ENCODE peak calls at places on chromosomes 12 and 14, in nine cellular contexts. L is CD4-positive, alpha-beta T cell; V is RWPE1; D is Caco-2; C is ovary; A is neural crest cell; N is uterus; E is left lung; W is HFFc6. K is an unnamed sample.

GRCh38 chr12:65449400-65449799 is 170.9 kb downstream of the MSRB3 start:
- DNase-seq in L (no peak), D (no peak), C (no peak), N (no peak), V (peak; percentile 58), A (no peak), W (peak; percentile 33), E (no peak), K (no peak)

GRCh38 chr12:124381454-124382207 is 86.7 kb downstream of the RFLNA start:
- DNase-seq in E (peak; percentile 93), W (peak; percentile 78), D (peak; percentile 51), L (no peak), C (peak; percentile 96), V (peak; percentile 75), N (peak; percentile 92), A (no peak), K (no peak)

GRCh38 chr12:80769553-80770140 is 52.9 kb downstream of the MYF5 start:
- DNase-seq in N (no peak), C (no peak), V (no peak), W (no peak), E (no peak), A (no peak), D (no peak), L (no peak), K (no peak)

GRCh38 chr14:61628192-61628591 is 67.1 kb upstream of the HIF1A start:
- DNase-seq in D (no peak), L (no peak), C (no peak), E (no peak), A (no peak), W (no peak), V (no peak), N (no peak), K (no peak)

GRCh38 chr12:233615-233968 is 19.6 kb upstream of the SLC6A12 start:
- DNase-seq in E (no peak), N (no peak), L (no peak), D (peak; percentile 17), A (no peak), W (no peak), C (no peak), V (no peak), K (no peak)

GRCh38 chr14:72925171-72925759 is 999 bp upstream of the DCAF4 start:
- DNase-seq in D (no peak), W (no peak), E (no peak), L (no peak), C (peak; percentile 67), N (no peak), A (no peak), V (no peak), K (no peak)

GRCh38 chr12:101015021-101015420 is 195.0 kb downstream of the SLC5A8 start:
- DNase-seq in W (no peak), L (no peak), D (no peak), E (no peak), A (no peak), N (no peak), C (no peak), V (no peak), K (no peak)

GRCh38 chr12:130044991-130045621 is 117.2 kb upstream of the FZD10 start:
- DNase-seq in V (no peak), D (peak; percentile 55), C (no peak), N (no peak), L (no peak), W (no peak), E (no peak), A (peak; percentile 28), K (no peak)

GRCh38 chr12:114638790-114639435 is 45.1 kb downstream of the TBX3 start:
- DNase-seq in W (no peak), C (no peak), V (no peak), E (no peak), N (no peak), L (no peak), D (peak; percentile 50), A (no peak), K (no peak)

GRCh38 chr14:31336646-31337045 is 83.7 kb downstream of the HEATR5A start:
- DNase-seq in D (no peak), V (peak; percentile 48), A (no peak), W (peak; percentile 48), L (no peak), E (no peak), N (no peak), C (no peak), K (no peak)

GRCh38 chr12:164207-164606 is 49.8 kb downstream of the SLC6A12 start:
- DNase-seq in D (no peak), V (no peak), L (no peak), A (no peak), E (no peak), W (no peak), N (no peak), C (no peak), K (no peak)

GRCh38 chr14:105943973-105944602 is 417.7 kb downstream of the TMEM121 start:
- DNase-seq in C (no peak), L (no peak), D (no peak), N (no peak), W (no peak), A (no peak), V (no peak), E (no peak), K (no peak)

GRCh38 chr14:99534863-99535262 is 53.7 kb downstream of the CCNK start:
- DNase-seq in C (no peak), D (no peak), L (no peak), N (peak; percentile 46), E (no peak), A (peak; percentile 40), W (no peak), V (no peak), K (no peak)

GRCh38 chr12:26246483-26247164 is 51.3 kb downstream of the SSPN start:
- DNase-seq in N (no peak), D (peak; percentile 81), L (no peak), E (peak; percentile 55), A (no peak), W (no peak), C (no peak), V (peak; percentile 79), K (no peak)

GRCh38 chr14:69079188-69079742 is 73.7 kb downstream of the DCAF5 start:
- DNase-seq in W (peak; percentile 84), D (no peak), L (no peak), N (no peak), C (no peak), V (peak; percentile 54), A (no peak), E (no peak), K (no peak)

GRCh38 chr12:44240186-44240585 is 404.3 kb downstream of the TMEM117 start:
- DNase-seq in W (no peak), E (no peak), V (no peak), L (no peak), D (no peak), A (no peak), N (no peak), C (no peak), K (no peak)

GRCh38 chr12:52494518-52494917 is 1.5 kb upstream of the KRT6A start:
- DNase-seq in L (no peak), W (no peak), D (no peak), V (peak; percentile 86), N (peak; percentile 46), E (no peak), C (peak; percentile 35), A (no peak), K (no peak)

GRCh38 chr14:77579760-77580159 is 36.7 kb downstream of the SPTLC2 start:
- DNase-seq in D (no peak), C (no peak), W (no peak), A (no peak), N (no peak), L (no peak), E (no peak), V (no peak), K (no peak)

GRCh38 chr12:47734725-47735480 is 9.6 kb upstream of the ENDOU start:
- DNase-seq in L (no peak), C (peak; percentile 60), A (no peak), V (no peak), N (no peak), D (no peak), E (no peak), W (no peak), K (no peak)

GRCh38 chr14:48398675-48399282 is 723.4 kb upstream of the MDGA2 start:
- DNase-seq in C (no peak), N (no peak), V (peak; percentile 51), D (no peak), E (no peak), A (peak; percentile 13), L (no peak), W (peak; percentile 20), K (no peak)

GRCh38 chr14:53190938-53191337 is 37.8 kb upstream of the DDHD1 start:
- DNase-seq in C (no peak), W (no peak), L (no peak), D (no peak), N (no peak), A (no peak), V (no peak), E (no peak), K (no peak)

GRCh38 chr12:127381043-127381668 is 885.8 kb upstream of the TMEM132C start:
- DNase-seq in W (no peak), A (peak; percentile 69), D (peak; percentile 51), L (no peak), V (peak; percentile 65), E (no peak), N (no peak), C (no peak), K (no peak)

GRCh38 chr14:99231850-99232401 is 40.1 kb downstream of the BCL11B start:
- DNase-seq in A (peak; percentile 25), W (no peak), V (no peak), C (no peak), D (no peak), E (no peak), L (no peak), N (no peak), K (peak; percentile 48)

GRCh38 chr12:6627598-6627997 is 8.2 kb downstream of the LPAR5 start:
- DNase-seq in C (no peak), V (no peak), W (no peak), L (no peak), A (no peak), D (no peak), N (no peak), E (no peak), K (no peak)
- TF ChIP-seq CTCF in C (no peak), V (no peak), W (no peak), L (no peak), A (no peak), D (no peak), N (no peak), E (no peak), K (no peak)

GRCh38 chr12:3921142-3921520 is 47.9 kb upstream of the PARP11 start:
- DNase-seq in D (no peak), N (no peak), A (no peak), E (no peak), L (no peak), V (no peak), C (no peak), W (no peak), K (no peak)
- TF ChIP-seq CTCF in D (no peak), N (no peak), A (no peak), E (no peak), L (no peak), V (no peak), C (no peak), W (no peak), K (no peak)

GRCh38 chr14:91249841-91250616 is 5.5 kb upstream of the GPR68 start:
- DNase-seq in V (no peak), L (no peak), E (peak; percentile 71), W (peak; percentile 63), D (no peak), A (no peak), N (no peak), C (no peak), K (no peak)
- TF ChIP-seq CTCF in V (no peak), L (no peak), E (no peak), W (no peak), D (no peak), A (no peak), N (no peak), C (no peak), K (no peak)

GRCh38 chr14:50599700-50600444 is 39.9 kb downstream of the ATL1 start:
- DNase-seq in V (peak; percentile 55), W (peak; percentile 43), D (no peak), C (no peak), A (no peak), E (no peak), N (no peak), L (no peak), K (no peak)
- TF ChIP-seq CTCF in V (peak; percentile 64), W (peak; percentile 81), D (peak; percentile 52), C (peak; percentile 36), A (peak; percentile 71), E (no peak), N (peak; percentile 66), L (peak; percentile 55), K (no peak)